ENCODE peak calls at places on chromosomes 2 and 18, in five cellular contexts. One of them, this sample, is unnamed.

GRCh38 chr2:110219496-110220192 is 7.3 kb upstream of the MTLN start:
- DNase-seq in SK-N-SH: no peak
- DNase-seq in H1: no peak
- DNase-seq in K562: no peak
- DNase-seq in HepG2: no peak
- DNase-seq in this sample: no peak

GRCh38 chr18:14916851-14917250 is 168.9 kb downstream of the ANKRD30B start:
- DNase-seq in SK-N-SH: no peak
- DNase-seq in H1: no peak
- DNase-seq in K562: no peak
- DNase-seq in HepG2: no peak
- DNase-seq in this sample: no peak

GRCh38 chr2:44949329-44950151 is 8.0 kb downstream of the SIX3 start:
- DNase-seq in SK-N-SH: peak; percentile 57
- DNase-seq in H1: no peak
- DNase-seq in K562: no peak
- DNase-seq in HepG2: no peak
- DNase-seq in this sample: no peak

GRCh38 chr2:201191132-201191875 is 8.4 kb downstream of the CASP10 start:
- DNase-seq in SK-N-SH: no peak
- DNase-seq in H1: no peak
- DNase-seq in K562: no peak
- DNase-seq in HepG2: peak; percentile 46
- DNase-seq in this sample: no peak

GRCh38 chr2:188410504-188411235 is 119.0 kb downstream of the GULP1 start:
- DNase-seq in SK-N-SH: no peak
- DNase-seq in H1: peak; percentile 44
- DNase-seq in K562: no peak
- DNase-seq in HepG2: no peak
- DNase-seq in this sample: no peak

GRCh38 chr18:10951631-10952544 is 197.5 kb downstream of the PIEZO2 start:
- DNase-seq in SK-N-SH: no peak
- DNase-seq in H1: no peak
- DNase-seq in K562: no peak
- DNase-seq in HepG2: no peak
- DNase-seq in this sample: no peak

GRCh38 chr18:74679679-74680076 is 82.0 kb downstream of the ZNF407 start:
- DNase-seq in SK-N-SH: no peak
- DNase-seq in H1: no peak
- DNase-seq in K562: no peak
- DNase-seq in HepG2: no peak
- DNase-seq in this sample: no peak

GRCh38 chr2:237304763-237305514 is 109.0 kb downstream of the COL6A3 start:
- DNase-seq in SK-N-SH: no peak
- DNase-seq in H1: no peak
- DNase-seq in K562: no peak
- DNase-seq in HepG2: no peak
- DNase-seq in this sample: no peak

GRCh38 chr2:36403675-36404230 is 48.2 kb downstream of the CRIM1 start:
- DNase-seq in SK-N-SH: no peak
- DNase-seq in H1: no peak
- DNase-seq in K562: no peak
- DNase-seq in HepG2: peak; percentile 65
- DNase-seq in this sample: no peak

GRCh38 chr2:46439582-46439981 is 39.8 kb upstream of the TMEM247 start:
- DNase-seq in SK-N-SH: no peak
- DNase-seq in H1: no peak
- DNase-seq in K562: peak; percentile 45
- DNase-seq in HepG2: peak; percentile 60
- DNase-seq in this sample: no peak

GRCh38 chr2:67516899-67517530 is 119.9 kb downstream of the ETAA1 start:
- DNase-seq in SK-N-SH: no peak
- DNase-seq in H1: no peak
- DNase-seq in K562: no peak
- DNase-seq in HepG2: no peak
- DNase-seq in this sample: no peak

GRCh38 chr2:53460347-53460746 is 307.3 kb upstream of the CHAC2 start:
- DNase-seq in SK-N-SH: no peak
- DNase-seq in H1: no peak
- DNase-seq in K562: no peak
- DNase-seq in HepG2: peak; percentile 34
- DNase-seq in this sample: no peak

GRCh38 chr18:44852818-44853217 is 172.1 kb downstream of the SETBP1 start:
- DNase-seq in SK-N-SH: no peak
- DNase-seq in H1: no peak
- DNase-seq in K562: no peak
- DNase-seq in HepG2: no peak
- DNase-seq in this sample: no peak

GRCh38 chr2:70089220-70089945 is 2.1 kb downstream of the PCBP1 start:
- DNase-seq in SK-N-SH: peak; percentile 54
- DNase-seq in H1: no peak
- DNase-seq in K562: peak; percentile 68
- DNase-seq in HepG2: peak; percentile 24
- DNase-seq in this sample: no peak

GRCh38 chr18:24326211-24326610 is 71.4 kb downstream of the OSBPL1A start:
- DNase-seq in SK-N-SH: no peak
- DNase-seq in H1: no peak
- DNase-seq in K562: no peak
- DNase-seq in HepG2: no peak
- DNase-seq in this sample: no peak

GRCh38 chr2:63734510-63734909 is 107.2 kb upstream of the UGP2 start:
- DNase-seq in SK-N-SH: no peak
- DNase-seq in H1: no peak
- DNase-seq in K562: no peak
- DNase-seq in HepG2: peak; percentile 95
- DNase-seq in this sample: no peak

GRCh38 chr2:208406474-208407451 is at the start of gene PTH2R:
- DNase-seq in SK-N-SH: peak; percentile 65
- DNase-seq in H1: peak; percentile 10
- DNase-seq in K562: peak; percentile 24
- DNase-seq in HepG2: no peak
- DNase-seq in this sample: no peak

GRCh38 chr2:18209934-18210639 is 331.6 kb downstream of the KCNS3 start:
- DNase-seq in SK-N-SH: no peak
- DNase-seq in H1: no peak
- DNase-seq in K562: no peak
- DNase-seq in HepG2: no peak
- DNase-seq in this sample: no peak

GRCh38 chr2:188364033-188364432 is 72.4 kb downstream of the GULP1 start:
- DNase-seq in SK-N-SH: no peak
- DNase-seq in H1: no peak
- DNase-seq in K562: no peak
- DNase-seq in HepG2: no peak
- DNase-seq in this sample: no peak

GRCh38 chr2:174878537-174879147 is 114.4 kb upstream of the CHRNA1 start:
- DNase-seq in SK-N-SH: peak; percentile 45
- DNase-seq in H1: no peak
- DNase-seq in K562: no peak
- DNase-seq in HepG2: no peak
- DNase-seq in this sample: no peak

GRCh38 chr18:33802955-33803354 is 224.9 kb downstream of the ASXL3 start:
- DNase-seq in SK-N-SH: no peak
- DNase-seq in H1: no peak
- DNase-seq in K562: no peak
- DNase-seq in HepG2: no peak
- DNase-seq in this sample: no peak

GRCh38 chr2:226487573-226487972 is 312.0 kb downstream of the IRS1 start:
- DNase-seq in SK-N-SH: no peak
- DNase-seq in H1: no peak
- DNase-seq in K562: no peak
- DNase-seq in HepG2: no peak
- DNase-seq in this sample: no peak

GRCh38 chr2:45697190-45697589 is 45.7 kb downstream of the PRKCE start:
- DNase-seq in SK-N-SH: no peak
- DNase-seq in H1: no peak
- DNase-seq in K562: no peak
- DNase-seq in HepG2: no peak
- DNase-seq in this sample: no peak

GRCh38 chr18:62346327-62347090 is 21.4 kb downstream of the TNFRSF11A start:
- DNase-seq in SK-N-SH: no peak
- DNase-seq in H1: no peak
- DNase-seq in K562: no peak
- DNase-seq in HepG2: no peak
- DNase-seq in this sample: no peak

GRCh38 chr2:45691152-45691551 is 39.7 kb downstream of the PRKCE start:
- DNase-seq in SK-N-SH: no peak
- DNase-seq in H1: no peak
- DNase-seq in K562: no peak
- DNase-seq in HepG2: no peak
- DNase-seq in this sample: no peak

GRCh38 chr2:32558492-32558891 is 69.4 kb upstream of the TTC27 start:
- DNase-seq in SK-N-SH: no peak
- DNase-seq in H1: no peak
- DNase-seq in K562: no peak
- DNase-seq in HepG2: no peak
- DNase-seq in this sample: no peak

GRCh38 chr2:241064008-241064801 is 37.9 kb downstream of the MTERF4 start:
- DNase-seq in SK-N-SH: peak; percentile 64
- DNase-seq in H1: no peak
- DNase-seq in K562: no peak
- DNase-seq in HepG2: no peak
- DNase-seq in this sample: no peak

GRCh38 chr2:241063587-241063986 is 38.5 kb downstream of the MTERF4 start:
- DNase-seq in SK-N-SH: peak; percentile 56
- DNase-seq in H1: no peak
- DNase-seq in K562: no peak
- DNase-seq in HepG2: no peak
- DNase-seq in this sample: no peak

GRCh38 chr2:241063093-241063551 is 39.0 kb downstream of the MTERF4 start:
- DNase-seq in SK-N-SH: peak; percentile 24
- DNase-seq in H1: no peak
- DNase-seq in K562: no peak
- DNase-seq in HepG2: no peak
- DNase-seq in this sample: no peak

GRCh38 chr2:241062342-241063092 is 39.6 kb downstream of the MTERF4 start:
- DNase-seq in SK-N-SH: peak; percentile 30
- DNase-seq in H1: no peak
- DNase-seq in K562: no peak
- DNase-seq in HepG2: no peak
- DNase-seq in this sample: no peak

DNA sequence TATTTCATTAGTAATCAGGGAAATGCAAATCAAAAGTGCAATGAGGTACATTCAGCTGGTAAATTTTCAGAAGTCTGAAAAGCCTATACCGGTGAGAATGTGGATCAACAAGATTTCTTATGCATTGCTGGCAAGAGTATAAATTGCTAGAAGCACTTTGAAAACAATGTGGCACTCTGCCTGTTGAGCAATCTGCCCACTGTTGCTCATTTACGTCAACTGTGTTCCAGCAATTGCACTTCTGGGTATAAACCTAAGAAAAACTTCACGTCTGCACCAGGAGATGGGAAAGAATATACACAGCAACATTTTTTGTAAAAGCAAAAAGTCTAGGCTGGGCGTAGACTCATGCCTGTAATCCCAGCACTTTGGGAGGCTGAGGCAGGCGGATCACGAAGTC is 40.8 kb downstream of the MTERF4 start:
- DNase-seq in SK-N-SH: no peak
- DNase-seq in H1: no peak
- DNase-seq in K562: no peak
- DNase-seq in HepG2: no peak
- DNase-seq in this sample: no peak
- TF ChIP-seq TAF1 in SK-N-SH: no peak
- TF ChIP-seq TAF1 in H1: no peak
- TF ChIP-seq TAF1 in K562: no peak
- TF ChIP-seq TAF1 in HepG2: no peak
- TF ChIP-seq TAF1 in this sample: no peak

DNA sequence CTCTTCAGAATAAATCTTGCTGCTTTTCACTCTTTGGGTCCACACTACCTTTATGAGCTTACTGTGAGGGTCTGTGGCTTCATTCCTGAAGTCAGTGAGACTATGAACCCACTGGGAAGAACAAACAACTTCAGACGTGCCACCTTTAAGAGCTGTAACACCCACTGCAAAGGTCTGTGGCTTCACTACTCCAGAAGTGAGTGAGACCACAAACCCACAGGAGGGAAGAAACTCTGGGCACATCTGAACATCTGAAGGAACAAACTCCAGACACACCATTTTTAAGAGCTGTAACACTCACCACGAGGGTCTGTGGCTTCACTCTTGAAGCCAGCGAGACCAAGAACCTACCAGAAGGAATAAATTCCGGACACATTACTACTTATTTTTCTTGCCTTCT is 964.1 kb upstream of the NXPH2 start:
- DNase-seq in SK-N-SH: no peak
- DNase-seq in H1: no peak
- DNase-seq in K562: no peak
- DNase-seq in HepG2: no peak
- DNase-seq in this sample: no peak
- TF ChIP-seq TAF1 in SK-N-SH: no peak
- TF ChIP-seq TAF1 in H1: no peak
- TF ChIP-seq TAF1 in K562: no peak
- TF ChIP-seq TAF1 in HepG2: no peak
- TF ChIP-seq TAF1 in this sample: no peak

DNA sequence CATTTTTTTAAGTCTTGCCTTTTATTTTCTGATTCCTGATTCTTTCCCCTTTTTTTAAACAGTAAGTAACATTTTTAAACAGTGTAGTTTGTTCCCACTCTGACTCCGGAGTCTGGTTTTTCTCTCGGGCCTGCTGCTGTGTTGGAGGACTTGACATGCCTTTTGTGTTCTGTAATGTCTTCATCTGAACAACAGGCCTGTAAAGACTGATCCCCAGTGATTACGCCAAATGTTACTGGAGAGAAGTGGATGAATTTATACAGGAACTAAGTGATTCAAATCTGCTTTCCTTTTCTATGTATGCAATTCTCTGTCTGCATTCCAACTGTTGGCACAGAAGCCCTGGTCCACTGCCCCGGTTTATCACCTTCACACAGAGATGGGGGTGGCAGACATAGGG is 54.3 kb upstream of the RMDN2 start:
- DNase-seq in SK-N-SH: peak; percentile 66
- DNase-seq in H1: no peak
- DNase-seq in K562: no peak
- DNase-seq in HepG2: no peak
- DNase-seq in this sample: no peak
- TF ChIP-seq TAF1 in SK-N-SH: no peak
- TF ChIP-seq TAF1 in H1: no peak
- TF ChIP-seq TAF1 in K562: no peak
- TF ChIP-seq TAF1 in HepG2: no peak
- TF ChIP-seq TAF1 in this sample: no peak

GRCh38 chr2:7012141-7012809 is 95.1 kb downstream of the RNF144A start:
- DNase-seq in SK-N-SH: no peak
- DNase-seq in H1: no peak
- DNase-seq in K562: no peak
- DNase-seq in HepG2: no peak
- DNase-seq in this sample: no peak

GRCh38 chr2:7013761-7014160 is 96.5 kb downstream of the RNF144A start:
- DNase-seq in SK-N-SH: no peak
- DNase-seq in H1: no peak
- DNase-seq in K562: no peak
- DNase-seq in HepG2: no peak
- DNase-seq in this sample: no peak

GRCh38 chr2:7009207-7009911 is 92.1 kb downstream of the RNF144A start:
- DNase-seq in SK-N-SH: no peak
- DNase-seq in H1: no peak
- DNase-seq in K562: no peak
- DNase-seq in HepG2: no peak
- DNase-seq in this sample: no peak

GRCh38 chr2:7010376-7010775 is 93.2 kb downstream of the RNF144A start:
- DNase-seq in SK-N-SH: no peak
- DNase-seq in H1: no peak
- DNase-seq in K562: no peak
- DNase-seq in HepG2: no peak
- DNase-seq in this sample: no peak

GRCh38 chr2:7011376-7012083 is 94.3 kb downstream of the RNF144A start:
- DNase-seq in SK-N-SH: no peak
- DNase-seq in H1: no peak
- DNase-seq in K562: no peak
- DNase-seq in HepG2: no peak
- DNase-seq in this sample: no peak
- TF ChIP-seq TAF1 in SK-N-SH: peak; percentile 15
- TF ChIP-seq TAF1 in H1: no peak
- TF ChIP-seq TAF1 in K562: no peak
- TF ChIP-seq TAF1 in HepG2: no peak
- TF ChIP-seq TAF1 in this sample: no peak

This sample was measured in GM12891.